ENCODE peak calls at places on chromosomes 5 and 9, in five cellular contexts. P is astrocyte of the spinal cord, Q is kidney epithelial cell, M is lower leg skin, O is epithelial cell of esophagus. F is an unnamed sample.

GRCh38 chr5:127645300-127645726 is 3.6 kb upstream of the CTXN3 start:
- DNase-seq in P (no peak), Q (no peak), M (no peak), O (no peak), F (no peak)

GRCh38 chr9:98502976-98503325 is 205.8 kb downstream of the GABBR2 start:
- DNase-seq in P (peak), Q (no peak), M (no peak), O (peak), F (peak)

GRCh38 chr5:142327111-142327842 is 2.5 kb upstream of the SPRY4 start:
- DNase-seq in P (peak), Q (no peak), M (no peak), O (peak), F (peak)

GRCh38 chr5:143101740-143102386 is 301.6 kb downstream of the NR3C1 start:
- DNase-seq in P (no peak), Q (no peak), M (no peak), O (no peak), F (no peak)

GRCh38 chr9:121133104-121133816 is 58.5 kb downstream of the CNTRL start:
- DNase-seq in P (no peak), Q (no peak), M (no peak), O (peak), F (peak)

GRCh38 chr5:131532016-131532640 is 102.9 kb downstream of the RAPGEF6 start:
- DNase-seq in P (no peak), Q (no peak), M (no peak), O (no peak), F (no peak)

GRCh38 chr9:114153761-114154596 is 1.4 kb upstream of the COL27A1 start:
- DNase-seq in P (no peak), Q (no peak), M (no peak), O (peak), F (no peak)

GRCh38 chr5:176771102-176771845 is 39.1 kb upstream of the UNC5A start:
- DNase-seq in P (no peak), Q (no peak), M (no peak), O (no peak), F (no peak)

GRCh38 chr9:114233806-114234205 is 78.5 kb downstream of the COL27A1 start:
- DNase-seq in P (no peak), Q (no peak), M (peak), O (no peak), F (no peak)

GRCh38 chr5:123511648-123512605 is at the start of gene CSNK1G3:
- DNase-seq in P (peak), Q (peak), M (peak), O (peak), F (peak)
- TF ChIP-seq CTCF in P (no peak), Q (no peak), M (no peak), O (no peak), F (no peak)

DNA sequence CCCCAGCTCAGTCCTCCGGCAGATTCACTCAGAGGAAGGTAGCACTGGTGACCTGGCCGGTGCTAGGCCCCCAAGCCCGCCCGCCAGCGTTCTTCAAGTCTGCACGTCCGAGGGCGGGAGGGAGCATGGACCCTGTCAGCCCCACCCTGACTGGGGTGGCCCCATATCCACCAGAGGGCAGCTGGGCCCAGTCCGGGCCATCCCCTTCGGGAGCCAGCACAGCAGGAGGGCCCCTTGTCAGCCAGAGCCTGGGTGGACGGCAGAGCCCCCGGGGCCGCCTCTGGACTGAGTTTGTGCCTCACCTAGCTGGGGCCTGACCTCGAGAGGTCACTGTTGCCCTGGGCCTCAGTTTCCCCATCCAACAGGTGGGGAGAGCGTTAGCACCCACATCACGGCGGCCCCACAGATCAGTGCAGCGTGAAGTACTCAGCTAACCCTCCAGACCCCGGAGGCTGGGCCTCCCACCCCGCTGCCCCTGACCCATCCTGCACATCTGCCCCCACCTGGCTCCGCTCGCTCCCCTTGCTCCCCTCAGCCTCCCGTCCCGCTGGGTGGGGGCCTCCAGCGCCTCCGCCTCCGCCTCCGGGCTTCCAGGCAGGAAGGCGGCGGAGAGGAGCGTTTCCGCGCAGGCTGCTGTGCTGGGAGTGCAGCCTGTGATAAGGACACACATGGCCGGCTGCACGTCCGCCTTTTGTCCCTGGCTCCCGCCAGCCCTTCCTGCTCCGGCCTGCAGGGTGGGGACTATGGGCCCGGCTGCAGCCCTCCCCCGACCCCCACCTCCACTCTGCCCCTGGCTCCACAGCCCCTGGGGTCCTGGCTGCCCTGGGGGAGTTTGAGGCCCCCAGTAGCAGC is 16.6 kb upstream of the EGFL7 start:
- DNase-seq in P (no peak), Q (no peak), M (no peak), O (no peak), F (no peak)
- TF ChIP-seq CTCF in P (no peak), Q (no peak), M (no peak), O (no peak), F (no peak)

GRCh38 chr9:128150594-128151342 is 1.5 kb downstream of the LCN2 start:
- DNase-seq in P (no peak), Q (no peak), M (no peak), O (no peak), F (no peak)
- TF ChIP-seq CTCF in P (peak), Q (peak), M (no peak), O (no peak), F (peak)

DNA sequence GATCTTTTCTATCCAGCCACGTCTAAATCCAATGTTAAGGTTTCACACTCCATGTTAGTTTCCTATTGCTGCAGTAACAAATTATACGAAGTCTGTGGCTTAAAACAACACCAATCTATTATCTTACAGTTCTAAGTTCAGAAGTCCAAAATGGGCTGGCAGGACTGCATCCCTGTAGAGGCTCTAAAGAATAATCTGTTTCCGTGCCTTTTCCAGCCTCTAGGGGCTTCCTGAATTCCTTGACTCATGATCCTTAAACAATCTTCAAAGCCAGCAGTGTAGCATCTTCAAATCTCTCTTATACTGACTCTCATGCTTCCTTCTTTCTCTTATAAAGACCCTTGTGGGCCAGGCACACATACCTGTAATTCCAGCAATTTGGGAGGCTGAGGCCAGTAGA is 6.8 kb downstream of the PLGRKT start:
- DNase-seq in P (no peak), Q (no peak), M (no peak), O (no peak), F (no peak)
- TF ChIP-seq CTCF in P (peak), Q (no peak), M (no peak), O (no peak), F (no peak)

GRCh38 chr9:16436545-16436944 is 433.9 kb downstream of the BNC2 start:
- DNase-seq in P (no peak), Q (no peak), M (no peak), O (no peak), F (no peak)
- TF ChIP-seq CTCF in P (no peak), Q (no peak), M (no peak), O (no peak), F (no peak)

DNA sequence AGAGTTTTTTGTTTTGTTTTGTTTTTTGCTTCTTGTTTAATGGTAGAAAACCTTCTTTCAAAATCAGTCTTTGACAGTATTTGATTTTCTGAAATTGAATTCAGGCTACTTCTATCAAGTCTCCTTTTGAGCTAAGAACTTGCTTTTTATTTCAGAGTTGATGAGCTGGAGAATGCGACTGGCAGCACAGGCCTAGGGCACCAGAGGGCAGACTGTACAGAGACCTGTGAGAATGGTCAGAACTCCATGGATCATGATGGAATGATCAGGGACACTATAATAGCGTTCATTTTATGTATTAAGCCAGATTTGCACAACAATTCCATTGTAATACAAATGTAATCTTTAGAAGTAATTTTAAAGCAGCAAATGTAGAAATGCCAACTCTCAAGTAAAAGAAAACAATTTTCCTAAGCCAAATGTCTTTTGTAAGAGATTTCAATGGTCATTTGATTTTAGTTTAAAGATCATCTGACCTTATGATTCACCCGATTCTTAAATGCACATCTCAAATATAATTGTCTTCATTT is 902.4 kb downstream of the NR2F1-AS1 start:
- DNase-seq in P (no peak), Q (no peak), M (no peak), O (peak), F (peak)
- TF ChIP-seq CTCF in P (peak), Q (peak), M (no peak), O (peak), F (no peak)

GRCh38 chr5:15476977-15477376 is 23.0 kb upstream of the FBXL7 start:
- DNase-seq in P (no peak), Q (no peak), M (no peak), O (no peak), F (no peak)

GRCh38 chr5:15475365-15475764 is 24.6 kb upstream of the FBXL7 start:
- DNase-seq in P (no peak), Q (no peak), M (no peak), O (no peak), F (no peak)

GRCh38 chr5:15474143-15474719 is 25.7 kb upstream of the FBXL7 start:
- DNase-seq in P (no peak), Q (no peak), M (no peak), O (no peak), F (no peak)

GRCh38 chr5:15472116-15472515 is 27.9 kb upstream of the FBXL7 start:
- DNase-seq in P (no peak), Q (no peak), M (no peak), O (no peak), F (no peak)
- TF ChIP-seq CTCF in P (no peak), Q (no peak), M (no peak), O (no peak), F (no peak)